ENCODE peak calls at places on chromosomes 3 and 15, in ten cellular contexts. X is activated naive CD4-positive, alpha-beta T cell treated with anti-CD3 and anti-CD28 coated beads for 36 hours; O is NCI-H1092 treated with DMSO at 0.1 percent for 48 hours; H is effector memory CD8-positive, alpha-beta T cell; B is NAMALWA; Y is activated T-cell treated with anti-CD3 and anti-CD28 coated beads for 1 hour; P is ELR; I is NCI-H460; A is pancreas; L is nephron progenitor cell. W is an unnamed sample.

GRCh38 chr15:101664303-101664913 is 12.2 kb upstream of the TM2D3 start:
- DNase-seq in X (no peak), O (no peak), H (no peak), B (peak), Y (no peak), P (peak), I (no peak), A (no peak), L (no peak), W (no peak)

GRCh38 chr3:151216641-151217040 is 13.6 kb upstream of the GPR171 start:
- DNase-seq in X (no peak), O (no peak), H (no peak), B (no peak), Y (no peak), P (no peak), I (no peak), A (no peak), L (no peak), W (no peak)

GRCh38 chr3:46857485-46858341 is 5.5 kb downstream of the MYL3 start:
- DNase-seq in X (peak), O (no peak), H (no peak), B (no peak), Y (no peak), P (no peak), I (no peak), A (no peak), L (peak), W (no peak)

GRCh38 chr15:60651734-60652141 is 172.8 kb upstream of the ICE2 start:
- DNase-seq in X (no peak), O (peak), H (no peak), B (peak), Y (no peak), P (no peak), I (no peak), A (no peak), L (peak), W (no peak)

GRCh38 chr15:32683906-32684584 is 33.8 kb upstream of the GREM1 start:
- DNase-seq in X (peak), O (no peak), H (no peak), B (no peak), Y (no peak), P (peak), I (no peak), A (no peak), L (no peak), W (no peak)

GRCh38 chr3:131233900-131234667 is 147.5 kb upstream of the NUDT16 start:
- DNase-seq in X (no peak), O (no peak), H (no peak), B (no peak), Y (no peak), P (no peak), I (no peak), A (no peak), L (no peak), W (no peak)

GRCh38 chr3:177050466-177051237 is 146.6 kb downstream of the TBL1XR1 start:
- DNase-seq in X (no peak), O (peak), H (no peak), B (peak), Y (no peak), P (peak), I (peak), A (no peak), L (no peak), W (no peak)

GRCh38 chr15:69225355-69226027 is 65.1 kb downstream of the GLCE start:
- DNase-seq in X (no peak), O (no peak), H (no peak), B (peak), Y (no peak), P (peak), I (peak), A (no peak), L (no peak), W (no peak)

GRCh38 chr3:14767245-14767593 is 51.5 kb upstream of the FGD5 start:
- DNase-seq in X (no peak), O (no peak), H (no peak), B (no peak), Y (no peak), P (no peak), I (no peak), A (no peak), L (no peak), W (no peak)

W was measured in stimulated activated CD8-positive, alpha-beta memory T cell treated with anti-CD3 and anti-CD28 coated beads, Interleukin-15, amount 100 ng/mL, for 48 hours.